ENCODE peak calls at places on chromosome 4, in seven cellular contexts. One of them, this sample, is unnamed.

GRCh38 chr4:102535398-102536082 is 34.4 kb downstream of the NFKB1 start:
- DNase-seq in pancreas: no peak
- DNase-seq in neural crest cell: no peak
- DNase-seq in endodermal cell: no peak
- DNase-seq in thyroid gland: no peak
- DNase-seq in fibroblast of pulmonary artery: peak
- DNase-seq in Peyer's patch: no peak
- DNase-seq in this sample: no peak

GRCh38 chr4:152118108-152118507 is 357.3 kb upstream of the GATB start:
- DNase-seq in thyroid gland: no peak
- DNase-seq in endodermal cell: no peak
- DNase-seq in fibroblast of pulmonary artery: no peak
- DNase-seq in Peyer's patch: no peak
- DNase-seq in neural crest cell: no peak
- DNase-seq in pancreas: no peak
- DNase-seq in this sample: no peak

GRCh38 chr4:165991325-165992180 is 118.5 kb downstream of the TLL1 start:
- DNase-seq in Peyer's patch: no peak
- DNase-seq in endodermal cell: no peak
- DNase-seq in thyroid gland: no peak
- DNase-seq in pancreas: no peak
- DNase-seq in fibroblast of pulmonary artery: peak
- DNase-seq in neural crest cell: no peak
- DNase-seq in this sample: no peak

GRCh38 chr4:21879187-21879586 is 69.4 kb downstream of the KCNIP4 start:
- DNase-seq in fibroblast of pulmonary artery: peak
- DNase-seq in pancreas: no peak
- DNase-seq in thyroid gland: no peak
- DNase-seq in neural crest cell: no peak
- DNase-seq in Peyer's patch: no peak
- DNase-seq in endodermal cell: peak
- DNase-seq in this sample: peak

GRCh38 chr4:148015058-148015457 is 283.2 kb downstream of the ARHGAP10 start:
- DNase-seq in Peyer's patch: no peak
- DNase-seq in pancreas: no peak
- DNase-seq in thyroid gland: no peak
- DNase-seq in fibroblast of pulmonary artery: peak
- DNase-seq in neural crest cell: no peak
- DNase-seq in endodermal cell: no peak
- DNase-seq in this sample: no peak

GRCh38 chr4:131551306-131551705 is 1597.8 kb upstream of the PCDH10 start:
- DNase-seq in pancreas: no peak
- DNase-seq in endodermal cell: no peak
- DNase-seq in thyroid gland: no peak
- DNase-seq in Peyer's patch: no peak
- DNase-seq in neural crest cell: no peak
- DNase-seq in fibroblast of pulmonary artery: no peak
- DNase-seq in this sample: no peak

GRCh38 chr4:182291597-182291996 is 48.4 kb downstream of the TENM3 start:
- DNase-seq in thyroid gland: no peak
- DNase-seq in Peyer's patch: no peak
- DNase-seq in fibroblast of pulmonary artery: no peak
- DNase-seq in neural crest cell: no peak
- DNase-seq in endodermal cell: no peak
- DNase-seq in pancreas: no peak
- DNase-seq in this sample: no peak

GRCh38 chr4:177408023-177408422 is 34.2 kb downstream of the AGA start:
- DNase-seq in endodermal cell: no peak
- DNase-seq in thyroid gland: no peak
- DNase-seq in neural crest cell: no peak
- DNase-seq in Peyer's patch: no peak
- DNase-seq in pancreas: no peak
- DNase-seq in fibroblast of pulmonary artery: no peak
- DNase-seq in this sample: no peak

GRCh38 chr4:26020083-26020668 is 106.2 kb downstream of the SMIM20 start:
- DNase-seq in thyroid gland: no peak
- DNase-seq in fibroblast of pulmonary artery: peak
- DNase-seq in endodermal cell: no peak
- DNase-seq in Peyer's patch: no peak
- DNase-seq in neural crest cell: no peak
- DNase-seq in pancreas: no peak
- DNase-seq in this sample: no peak

GRCh38 chr4:180150818-180151217 is 2092.4 kb upstream of the TENM3 start:
- DNase-seq in fibroblast of pulmonary artery: no peak
- DNase-seq in pancreas: no peak
- DNase-seq in endodermal cell: no peak
- DNase-seq in Peyer's patch: no peak
- DNase-seq in neural crest cell: no peak
- DNase-seq in thyroid gland: no peak
- DNase-seq in this sample: no peak

GRCh38 chr4:78720151-78720726 is 55.9 kb upstream of the BMP2K start:
- DNase-seq in Peyer's patch: no peak
- DNase-seq in fibroblast of pulmonary artery: no peak
- DNase-seq in pancreas: no peak
- DNase-seq in neural crest cell: no peak
- DNase-seq in thyroid gland: no peak
- DNase-seq in endodermal cell: no peak
- DNase-seq in this sample: no peak

GRCh38 chr4:56874166-56874565 is 33.5 kb upstream of the REST start:
- DNase-seq in fibroblast of pulmonary artery: no peak
- DNase-seq in endodermal cell: peak
- DNase-seq in pancreas: no peak
- DNase-seq in neural crest cell: no peak
- DNase-seq in Peyer's patch: no peak
- DNase-seq in thyroid gland: no peak
- DNase-seq in this sample: peak

GRCh38 chr4:115360441-115360840 is 247.0 kb upstream of the NDST4 start:
- DNase-seq in pancreas: no peak
- DNase-seq in thyroid gland: no peak
- DNase-seq in Peyer's patch: no peak
- DNase-seq in neural crest cell: no peak
- DNase-seq in endodermal cell: no peak
- DNase-seq in fibroblast of pulmonary artery: no peak
- DNase-seq in this sample: no peak

GRCh38 chr4:170047774-170048354 is 21.7 kb upstream of the MFAP3L start:
- DNase-seq in thyroid gland: peak
- DNase-seq in fibroblast of pulmonary artery: peak
- DNase-seq in endodermal cell: peak
- DNase-seq in neural crest cell: peak
- DNase-seq in pancreas: peak
- DNase-seq in Peyer's patch: peak
- DNase-seq in this sample: peak

GRCh38 chr4:183987987-183988392 is 82.9 kb downstream of the STOX2 start:
- DNase-seq in neural crest cell: peak
- DNase-seq in endodermal cell: peak
- DNase-seq in thyroid gland: peak
- DNase-seq in pancreas: peak
- DNase-seq in Peyer's patch: peak
- DNase-seq in fibroblast of pulmonary artery: peak
- DNase-seq in this sample: peak

GRCh38 chr4:38109896-38110295 is 149.7 kb downstream of the PTTG2 start:
- DNase-seq in fibroblast of pulmonary artery: no peak
- DNase-seq in Peyer's patch: no peak
- DNase-seq in endodermal cell: no peak
- DNase-seq in thyroid gland: no peak
- DNase-seq in pancreas: peak
- DNase-seq in neural crest cell: peak
- DNase-seq in this sample: peak

GRCh38 chr4:7507381-7507780 is 72.7 kb upstream of the PSAPL1 start:
- DNase-seq in endodermal cell: no peak
- DNase-seq in pancreas: no peak
- DNase-seq in neural crest cell: no peak
- DNase-seq in fibroblast of pulmonary artery: no peak
- DNase-seq in thyroid gland: no peak
- DNase-seq in Peyer's patch: no peak
- DNase-seq in this sample: no peak

GRCh38 chr4:145988628-145989027 is 50.0 kb upstream of the ZNF827 start:
- DNase-seq in endodermal cell: no peak
- DNase-seq in Peyer's patch: no peak
- DNase-seq in thyroid gland: no peak
- DNase-seq in neural crest cell: no peak
- DNase-seq in fibroblast of pulmonary artery: no peak
- DNase-seq in pancreas: no peak
- DNase-seq in this sample: no peak

GRCh38 chr4:153170407-153170806 is 33.8 kb upstream of the TRIM2 start:
- DNase-seq in endodermal cell: no peak
- DNase-seq in fibroblast of pulmonary artery: no peak
- DNase-seq in thyroid gland: no peak
- DNase-seq in pancreas: no peak
- DNase-seq in Peyer's patch: no peak
- DNase-seq in neural crest cell: no peak
- DNase-seq in this sample: no peak

GRCh38 chr4:1364748-1365147 is 17.7 kb downstream of the UVSSA start:
- DNase-seq in endodermal cell: no peak
- DNase-seq in fibroblast of pulmonary artery: no peak
- DNase-seq in Peyer's patch: no peak
- DNase-seq in thyroid gland: no peak
- DNase-seq in pancreas: no peak
- DNase-seq in neural crest cell: no peak
- DNase-seq in this sample: no peak

GRCh38 chr4:7842384-7843279 is 97.0 kb downstream of the AFAP1 start:
- DNase-seq in Peyer's patch: peak
- DNase-seq in fibroblast of pulmonary artery: peak
- DNase-seq in thyroid gland: no peak
- DNase-seq in pancreas: no peak
- DNase-seq in neural crest cell: no peak
- DNase-seq in endodermal cell: no peak
- DNase-seq in this sample: no peak

GRCh38 chr4:4427886-4428285 is 41.0 kb downstream of the NSG1 start:
- DNase-seq in thyroid gland: no peak
- DNase-seq in Peyer's patch: no peak
- DNase-seq in fibroblast of pulmonary artery: no peak
- DNase-seq in neural crest cell: no peak
- DNase-seq in pancreas: no peak
- DNase-seq in endodermal cell: peak
- DNase-seq in this sample: no peak

GRCh38 chr4:4427478-4427870 is 40.6 kb downstream of the NSG1 start:
- DNase-seq in neural crest cell: no peak
- DNase-seq in fibroblast of pulmonary artery: no peak
- DNase-seq in endodermal cell: no peak
- DNase-seq in thyroid gland: peak
- DNase-seq in pancreas: no peak
- DNase-seq in Peyer's patch: no peak
- DNase-seq in this sample: no peak

GRCh38 chr4:4425119-4425690 is 38.3 kb downstream of the NSG1 start:
- DNase-seq in thyroid gland: no peak
- DNase-seq in neural crest cell: no peak
- DNase-seq in pancreas: no peak
- DNase-seq in endodermal cell: peak
- DNase-seq in Peyer's patch: peak
- DNase-seq in fibroblast of pulmonary artery: no peak
- DNase-seq in this sample: no peak

GRCh38 chr4:4425696-4426095 is 38.8 kb downstream of the NSG1 start:
- DNase-seq in neural crest cell: no peak
- DNase-seq in Peyer's patch: peak
- DNase-seq in fibroblast of pulmonary artery: no peak
- DNase-seq in endodermal cell: peak
- DNase-seq in thyroid gland: no peak
- DNase-seq in pancreas: no peak
- DNase-seq in this sample: no peak

GRCh38 chr4:4426511-4427477 is 39.9 kb downstream of the NSG1 start:
- DNase-seq in neural crest cell: no peak
- DNase-seq in endodermal cell: peak
- DNase-seq in thyroid gland: no peak
- DNase-seq in pancreas: no peak
- DNase-seq in Peyer's patch: peak
- DNase-seq in fibroblast of pulmonary artery: no peak
- DNase-seq in this sample: no peak
- TF ChIP-seq CTCF in neural crest cell: peak
- TF ChIP-seq CTCF in endodermal cell: peak
- TF ChIP-seq CTCF in thyroid gland: no peak
- TF ChIP-seq CTCF in pancreas: no peak
- TF ChIP-seq CTCF in Peyer's patch: no peak
- TF ChIP-seq CTCF in fibroblast of pulmonary artery: no peak
- TF ChIP-seq CTCF in this sample: no peak

GRCh38 chr4:159016527-159017137 is 86.2 kb upstream of the RAPGEF2 start:
- DNase-seq in neural crest cell: peak
- DNase-seq in thyroid gland: peak
- DNase-seq in pancreas: no peak
- DNase-seq in fibroblast of pulmonary artery: peak
- DNase-seq in Peyer's patch: no peak
- DNase-seq in endodermal cell: peak
- DNase-seq in this sample: peak
- TF ChIP-seq CTCF in neural crest cell: no peak
- TF ChIP-seq CTCF in thyroid gland: peak
- TF ChIP-seq CTCF in pancreas: no peak
- TF ChIP-seq CTCF in fibroblast of pulmonary artery: peak
- TF ChIP-seq CTCF in Peyer's patch: no peak
- TF ChIP-seq CTCF in endodermal cell: peak
- TF ChIP-seq CTCF in this sample: peak

DNA sequence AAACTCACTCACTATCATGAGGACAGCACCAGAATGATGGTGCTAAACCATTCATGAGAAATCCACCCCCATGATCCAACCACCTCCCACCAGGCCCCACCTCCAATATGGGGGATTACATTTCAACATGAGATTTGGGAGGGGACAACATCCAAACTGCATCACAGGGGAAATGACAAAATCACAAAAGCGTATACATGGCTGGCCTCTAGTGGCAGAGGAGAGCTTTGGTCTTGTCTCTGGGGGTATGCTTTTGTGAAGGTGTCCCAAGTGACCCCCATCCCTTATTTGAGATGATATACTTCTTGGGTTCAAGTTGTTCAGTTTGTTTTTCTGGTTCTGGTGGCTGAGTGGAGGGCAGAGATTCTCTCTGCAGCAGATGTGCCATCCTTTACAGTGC is 8.5 kb upstream of the SETD7 start:
- DNase-seq in endodermal cell: no peak
- DNase-seq in pancreas: no peak
- DNase-seq in Peyer's patch: no peak
- DNase-seq in fibroblast of pulmonary artery: no peak
- DNase-seq in thyroid gland: no peak
- DNase-seq in neural crest cell: no peak
- DNase-seq in this sample: no peak
- TF ChIP-seq CTCF in endodermal cell: peak
- TF ChIP-seq CTCF in pancreas: no peak
- TF ChIP-seq CTCF in Peyer's patch: no peak
- TF ChIP-seq CTCF in fibroblast of pulmonary artery: peak
- TF ChIP-seq CTCF in thyroid gland: no peak
- TF ChIP-seq CTCF in neural crest cell: no peak
- TF ChIP-seq CTCF in this sample: no peak

DNA sequence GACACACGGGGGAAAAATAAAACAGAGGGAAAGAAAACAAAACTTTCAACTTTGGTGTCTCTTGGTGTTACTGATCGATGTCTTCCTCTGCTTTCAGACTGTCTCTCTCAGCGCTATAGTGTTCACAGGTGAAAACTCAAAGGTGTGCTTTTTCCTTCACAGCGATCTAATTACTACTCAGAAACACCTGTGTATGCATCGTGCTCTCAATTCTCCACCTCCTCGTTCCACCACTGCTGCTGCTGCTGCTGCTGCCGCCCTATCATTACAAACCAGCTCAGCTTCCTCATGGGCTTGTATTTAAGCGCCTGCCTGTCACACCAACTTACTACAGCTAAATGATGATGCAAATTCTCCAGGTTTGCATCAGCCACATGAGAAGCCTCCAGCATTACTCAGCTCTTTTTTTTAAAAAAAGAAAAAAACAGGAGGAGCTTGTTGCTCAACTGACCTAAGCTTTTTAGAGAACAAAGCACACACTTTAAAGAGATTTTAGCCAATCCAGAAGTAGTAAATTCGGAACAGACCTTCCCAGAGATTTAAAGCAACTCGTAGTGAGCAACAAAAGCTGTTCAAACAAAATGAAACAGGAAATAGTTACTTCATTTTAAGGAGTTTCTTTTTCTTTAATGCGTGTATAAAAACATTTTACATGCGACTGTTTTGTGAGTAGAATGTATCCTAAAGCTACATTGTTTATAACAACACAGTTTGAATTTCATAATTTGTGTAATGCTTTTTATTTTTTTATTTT is at the start of gene SLC7A11:
- DNase-seq in thyroid gland: peak
- DNase-seq in Peyer's patch: peak
- DNase-seq in endodermal cell: peak
- DNase-seq in fibroblast of pulmonary artery: peak
- DNase-seq in pancreas: peak
- DNase-seq in neural crest cell: peak
- DNase-seq in this sample: peak
- TF ChIP-seq CTCF in thyroid gland: no peak
- TF ChIP-seq CTCF in Peyer's patch: peak
- TF ChIP-seq CTCF in endodermal cell: no peak
- TF ChIP-seq CTCF in fibroblast of pulmonary artery: no peak
- TF ChIP-seq CTCF in pancreas: no peak
- TF ChIP-seq CTCF in neural crest cell: no peak
- TF ChIP-seq CTCF in this sample: no peak

This sample was measured in Caco-2.